ENCODE peak calls at places on chromosomes 6 and 20, in ten cellular contexts. One of them, this sample, is unnamed.

GRCh38 chr20:48196486-48196885 is 411.2 kb upstream of the SULF2 start:
- DNase-seq in left cardiac atrium: no peak
- DNase-seq in occipital lobe: no peak
- DNase-seq in dermis microvascular lymphatic vessel endothelial cell: no peak
- DNase-seq in WTC11: no peak
- DNase-seq in H54: no peak
- DNase-seq in stimulated activated CD4-positive, alpha-beta T cell treated with anti-CD3 and anti-CD28 coated beads, Interleukin-1b, Interleukin-23, amount 100 ng/mL, for 48 hours: no peak
- DNase-seq in HFFc6: no peak
- DNase-seq in fibroblast of pulmonary artery: no peak
- DNase-seq in AG04450: no peak
- DNase-seq in this sample: no peak

GRCh38 chr6:129601323-129601722 is 108.7 kb downstream of the ARHGAP18 start:
- DNase-seq in left cardiac atrium: no peak
- DNase-seq in HFFc6: no peak
- DNase-seq in dermis microvascular lymphatic vessel endothelial cell: no peak
- DNase-seq in AG04450: no peak
- DNase-seq in H54: no peak
- DNase-seq in WTC11: no peak
- DNase-seq in fibroblast of pulmonary artery: no peak
- DNase-seq in occipital lobe: no peak
- DNase-seq in stimulated activated CD4-positive, alpha-beta T cell treated with anti-CD3 and anti-CD28 coated beads, Interleukin-1b, Interleukin-23, amount 100 ng/mL, for 48 hours: no peak
- DNase-seq in this sample: no peak

GRCh38 chr6:105890521-105891244 is 195.5 kb upstream of the PRDM1 start:
- DNase-seq in AG04450: no peak
- DNase-seq in HFFc6: no peak
- DNase-seq in left cardiac atrium: no peak
- DNase-seq in WTC11: no peak
- DNase-seq in fibroblast of pulmonary artery: no peak
- DNase-seq in stimulated activated CD4-positive, alpha-beta T cell treated with anti-CD3 and anti-CD28 coated beads, Interleukin-1b, Interleukin-23, amount 100 ng/mL, for 48 hours: no peak
- DNase-seq in occipital lobe: no peak
- DNase-seq in H54: no peak
- DNase-seq in dermis microvascular lymphatic vessel endothelial cell: no peak
- DNase-seq in this sample: no peak

GRCh38 chr20:59403261-59403961 is 103.0 kb downstream of the EDN3 start:
- DNase-seq in H54: peak
- DNase-seq in occipital lobe: no peak
- DNase-seq in left cardiac atrium: peak
- DNase-seq in fibroblast of pulmonary artery: peak
- DNase-seq in AG04450: no peak
- DNase-seq in WTC11: peak
- DNase-seq in HFFc6: no peak
- DNase-seq in stimulated activated CD4-positive, alpha-beta T cell treated with anti-CD3 and anti-CD28 coated beads, Interleukin-1b, Interleukin-23, amount 100 ng/mL, for 48 hours: peak
- DNase-seq in dermis microvascular lymphatic vessel endothelial cell: no peak
- DNase-seq in this sample: peak

GRCh38 chr6:41222513-41222912 is 5.6 kb upstream of the TREML4 start:
- DNase-seq in dermis microvascular lymphatic vessel endothelial cell: no peak
- DNase-seq in stimulated activated CD4-positive, alpha-beta T cell treated with anti-CD3 and anti-CD28 coated beads, Interleukin-1b, Interleukin-23, amount 100 ng/mL, for 48 hours: no peak
- DNase-seq in left cardiac atrium: no peak
- DNase-seq in AG04450: no peak
- DNase-seq in HFFc6: no peak
- DNase-seq in H54: no peak
- DNase-seq in WTC11: no peak
- DNase-seq in fibroblast of pulmonary artery: no peak
- DNase-seq in occipital lobe: no peak
- DNase-seq in this sample: no peak

GRCh38 chr6:161423271-161423670 is 149.4 kb upstream of the AGPAT4 start:
- DNase-seq in dermis microvascular lymphatic vessel endothelial cell: no peak
- DNase-seq in WTC11: no peak
- DNase-seq in HFFc6: no peak
- DNase-seq in fibroblast of pulmonary artery: no peak
- DNase-seq in AG04450: no peak
- DNase-seq in occipital lobe: no peak
- DNase-seq in left cardiac atrium: no peak
- DNase-seq in H54: no peak
- DNase-seq in stimulated activated CD4-positive, alpha-beta T cell treated with anti-CD3 and anti-CD28 coated beads, Interleukin-1b, Interleukin-23, amount 100 ng/mL, for 48 hours: no peak
- DNase-seq in this sample: no peak

GRCh38 chr6:70371454-70372105 is 41.7 kb upstream of the FAM135A start:
- DNase-seq in occipital lobe: no peak
- DNase-seq in HFFc6: peak
- DNase-seq in dermis microvascular lymphatic vessel endothelial cell: peak
- DNase-seq in H54: peak
- DNase-seq in left cardiac atrium: no peak
- DNase-seq in WTC11: no peak
- DNase-seq in stimulated activated CD4-positive, alpha-beta T cell treated with anti-CD3 and anti-CD28 coated beads, Interleukin-1b, Interleukin-23, amount 100 ng/mL, for 48 hours: no peak
- DNase-seq in fibroblast of pulmonary artery: peak
- DNase-seq in AG04450: peak
- DNase-seq in this sample: peak

GRCh38 chr6:1317302-1317815 is 5.5 kb downstream of the FOXQ1 start:
- DNase-seq in H54: no peak
- DNase-seq in fibroblast of pulmonary artery: no peak
- DNase-seq in WTC11: no peak
- DNase-seq in left cardiac atrium: no peak
- DNase-seq in HFFc6: no peak
- DNase-seq in AG04450: no peak
- DNase-seq in dermis microvascular lymphatic vessel endothelial cell: no peak
- DNase-seq in stimulated activated CD4-positive, alpha-beta T cell treated with anti-CD3 and anti-CD28 coated beads, Interleukin-1b, Interleukin-23, amount 100 ng/mL, for 48 hours: no peak
- DNase-seq in occipital lobe: no peak
- DNase-seq in this sample: no peak

GRCh38 chr6:150940951-150941350 is 75.4 kb downstream of the MTHFD1L start:
- DNase-seq in HFFc6: no peak
- DNase-seq in AG04450: no peak
- DNase-seq in occipital lobe: no peak
- DNase-seq in left cardiac atrium: no peak
- DNase-seq in WTC11: no peak
- DNase-seq in stimulated activated CD4-positive, alpha-beta T cell treated with anti-CD3 and anti-CD28 coated beads, Interleukin-1b, Interleukin-23, amount 100 ng/mL, for 48 hours: no peak
- DNase-seq in fibroblast of pulmonary artery: peak
- DNase-seq in dermis microvascular lymphatic vessel endothelial cell: peak
- DNase-seq in H54: no peak
- DNase-seq in this sample: no peak

GRCh38 chr20:45798935-45799642 is 7.3 kb downstream of the DNTTIP1 start:
- DNase-seq in H54: no peak
- DNase-seq in fibroblast of pulmonary artery: peak
- DNase-seq in dermis microvascular lymphatic vessel endothelial cell: peak
- DNase-seq in WTC11: peak
- DNase-seq in occipital lobe: no peak
- DNase-seq in AG04450: no peak
- DNase-seq in stimulated activated CD4-positive, alpha-beta T cell treated with anti-CD3 and anti-CD28 coated beads, Interleukin-1b, Interleukin-23, amount 100 ng/mL, for 48 hours: peak
- DNase-seq in HFFc6: peak
- DNase-seq in left cardiac atrium: peak
- DNase-seq in this sample: no peak